ENCODE peak calls at places on chromosomes 7 and 10, in five cellular contexts. I is A549, D is stomach, A is lower leg skin, Z is prostate gland. H is an unnamed sample.

GRCh38 chr7:101164071-101164840 is 1.1 kb downstream of the VGF start:
- DNase-seq in I (peak), D (peak), A (no peak), Z (no peak), H (peak)

GRCh38 chr7:40580776-40581175 is 446.0 kb downstream of the SUGCT start:
- DNase-seq in I (no peak), D (no peak), A (no peak), Z (no peak), H (no peak)

GRCh38 chr10:104895541-104895940 is 254.5 kb downstream of the SORCS3 start:
- DNase-seq in I (no peak), D (no peak), A (no peak), Z (no peak), H (no peak)

GRCh38 chr7:36283711-36284130 is 105.9 kb upstream of the ANLN start:
- DNase-seq in I (no peak), D (peak), A (peak), Z (no peak), H (no peak)

GRCh38 chr7:142856565-142857245 is 1.8 kb downstream of the EPHB6 start:
- DNase-seq in I (no peak), D (no peak), A (no peak), Z (no peak), H (no peak)

GRCh38 chr10:70564901-70565351 is 37.6 kb downstream of the PRF1 start:
- DNase-seq in I (no peak), D (no peak), A (no peak), Z (no peak), H (no peak)

GRCh38 chr7:44638611-44639557 is 32.5 kb downstream of the OGDH start:
- DNase-seq in I (peak), D (peak), A (peak), Z (peak), H (peak)

GRCh38 chr7:95046494-95047240 is 139.3 kb downstream of the PPP1R9A start:
- DNase-seq in I (no peak), D (no peak), A (no peak), Z (no peak), H (no peak)

GRCh38 chr10:97407211-97407951 is 6.2 kb upstream of the RRP12 start:
- DNase-seq in I (peak), D (peak), A (no peak), Z (peak), H (peak)

GRCh38 chr10:13390604-13391522 is 42.8 kb upstream of the SEPHS1 start:
- DNase-seq in I (no peak), D (no peak), A (no peak), Z (no peak), H (no peak)

GRCh38 chr10:5764422-5765297 is 48.6 kb downstream of the GDI2 start:
- DNase-seq in I (no peak), D (no peak), A (no peak), Z (no peak), H (no peak)

DNA sequence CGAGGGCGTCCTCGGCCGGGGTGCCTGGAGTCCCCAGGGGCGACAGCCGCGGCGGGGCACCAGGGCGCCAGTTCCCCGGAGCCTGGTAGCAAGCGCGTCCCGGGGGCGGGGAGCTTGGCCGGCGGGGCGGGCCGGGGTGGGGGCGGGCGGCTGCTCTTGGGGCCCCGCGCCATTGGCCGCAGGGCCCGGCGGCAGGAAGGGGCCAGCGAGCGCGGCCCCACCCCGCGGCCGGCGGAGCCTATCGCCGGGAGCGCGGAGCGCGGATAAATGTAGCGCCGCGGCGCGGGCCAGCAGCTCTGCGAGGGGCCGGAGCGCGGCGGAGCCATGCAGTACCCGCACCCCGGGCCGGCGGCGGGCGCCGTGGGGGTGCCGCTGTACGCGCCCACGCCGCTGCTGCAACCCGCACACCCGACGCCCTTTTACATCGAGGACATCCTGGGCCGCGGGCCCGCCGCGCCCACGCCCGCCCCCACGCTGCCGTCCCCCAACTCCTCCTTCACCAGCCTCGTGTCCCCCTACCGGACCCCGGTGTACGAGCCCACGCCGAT is at the start of gene HHEX:
- DNase-seq in I (peak), D (peak), A (no peak), Z (peak), H (peak)
- TF ChIP-seq POLR2A in I (peak), D (no peak), A (no peak), Z (peak), H (peak)

GRCh38 chr10:114573330-114574045 is 84.6 kb downstream of the ABLIM1 start:
- DNase-seq in I (no peak), D (no peak), A (no peak), Z (no peak), H (no peak)

GRCh38 chr10:114576716-114577115 is 81.4 kb downstream of the ABLIM1 start:
- DNase-seq in I (no peak), D (no peak), A (no peak), Z (no peak), H (no peak)

GRCh38 chr10:114576132-114576487 is 82.0 kb downstream of the ABLIM1 start:
- DNase-seq in I (no peak), D (no peak), A (no peak), Z (peak), H (no peak)

GRCh38 chr10:114577133-114577532 is 80.9 kb downstream of the ABLIM1 start:
- DNase-seq in I (peak), D (no peak), A (peak), Z (no peak), H (no peak)

DNA sequence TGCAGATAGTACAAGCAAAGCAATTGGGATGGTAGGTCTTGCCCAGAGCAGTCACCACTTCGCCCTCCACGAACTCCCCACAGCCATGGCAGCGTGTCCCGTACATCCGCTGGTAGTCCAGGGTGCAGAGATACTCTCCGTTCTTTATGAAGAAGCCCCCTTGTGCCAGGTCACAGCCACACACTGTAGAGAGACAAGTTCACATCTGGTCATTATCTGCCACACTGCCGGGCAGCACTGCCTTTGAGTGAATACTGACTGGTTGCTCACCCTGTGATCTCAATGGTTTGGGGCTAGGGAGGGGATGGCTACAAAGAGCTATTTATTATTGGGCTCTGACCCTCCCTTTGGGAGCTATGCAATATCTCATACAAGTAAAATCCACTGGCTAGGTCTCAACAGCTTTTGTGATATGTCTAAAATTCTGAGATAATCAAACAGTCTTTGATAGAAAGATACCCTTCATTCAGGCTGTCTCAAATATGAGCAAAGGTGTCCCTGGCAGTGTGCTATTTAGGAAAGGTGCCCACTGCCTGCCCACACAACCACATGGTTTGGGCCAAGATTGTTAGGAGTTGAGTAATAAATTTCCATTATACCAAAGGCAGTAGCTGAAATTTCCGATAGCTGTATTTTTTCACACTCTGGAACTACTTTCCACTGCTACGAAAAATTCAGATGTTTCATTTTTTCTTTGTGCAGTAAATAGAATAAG is 82.5 kb downstream of the ABLIM1 start:
- DNase-seq in I (no peak), D (no peak), A (no peak), Z (peak), H (no peak)
- TF ChIP-seq POLR2A in I (no peak), D (no peak), A (no peak), Z (no peak), H (no peak)

GRCh38 chr10:119862524-119862923 is 10.1 kb downstream of the MCMBP start:
- DNase-seq in I (no peak), D (no peak), A (no peak), Z (no peak), H (no peak)
- TF ChIP-seq POLR2A in I (no peak), D (no peak), A (no peak), Z (no peak), H (no peak)

DNA sequence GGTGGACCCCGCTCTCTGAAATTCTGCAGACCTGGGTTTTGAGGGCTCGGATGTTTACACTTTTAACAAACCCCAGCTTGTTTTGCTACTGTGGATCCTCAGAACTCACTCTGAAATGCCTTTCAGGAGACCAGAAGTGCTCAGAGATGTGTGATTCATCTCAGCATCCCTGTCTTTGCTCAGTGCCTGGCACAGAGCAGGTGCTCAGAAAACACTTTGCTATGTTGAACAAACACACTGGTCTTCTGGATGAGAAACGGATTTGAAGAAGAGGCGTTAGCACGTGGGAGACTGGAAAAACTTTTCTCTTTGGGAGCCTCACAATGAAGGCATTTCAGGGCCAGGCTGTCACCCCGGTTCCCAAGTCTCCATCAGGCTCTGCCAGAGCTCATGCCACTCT is 53.3 kb downstream of the SH3PXD2A start:
- DNase-seq in I (no peak), D (no peak), A (no peak), Z (no peak), H (no peak)
- TF ChIP-seq POLR2A in I (no peak), D (no peak), A (no peak), Z (no peak), H (no peak)